ENCODE peak calls at places on chromosomes 3 and 15, in five cellular contexts. G, W, M, L and S are unnamed samples.
A peak's percentile ranks its signal among the peaks of the same experiment; 100 is the strongest.

GRCh38 chr15:73922186-73923151 is 3.8 kb upstream of the LOXL1 start:
- DNase-seq in M (no peak), L (no peak), G (no peak), W (no peak), S (no peak)

GRCh38 chr3:31610700-31611275 is 78.1 kb downstream of the STT3B start:
- DNase-seq in G (no peak), W (peak; percentile 11), L (no peak), M (no peak), S (peak; percentile 15)

GRCh38 chr15:99536422-99537033 is 29.3 kb upstream of the MEF2A start:
- DNase-seq in W (no peak), M (no peak), G (peak; percentile 42), L (no peak), S (no peak)

GRCh38 chr3:56801151-56801596 is 575 bp downstream of the ARHGEF3 start:
- DNase-seq in L (no peak), M (no peak), G (no peak), W (no peak), S (no peak)

GRCh38 chr3:177177670-177178295 is 19.5 kb downstream of the TBL1XR1 start:
- DNase-seq in W (no peak), G (no peak), L (no peak), M (no peak), S (no peak)

GRCh38 chr3:15015456-15015855 is 49.7 kb downstream of the MRPS25 start:
- DNase-seq in W (no peak), M (no peak), L (no peak), G (no peak), S (no peak)

GRCh38 chr15:91043190-91043874 is 20.9 kb upstream of the VPS33B start:
- DNase-seq in M (no peak), G (no peak), W (no peak), L (no peak), S (no peak)

GRCh38 chr15:68312701-68313204 is 35.2 kb downstream of the FEM1B start:
- DNase-seq in G (no peak), M (peak; percentile 9), W (no peak), L (no peak), S (no peak)

GRCh38 chr3:184016169-184016570 is 1.5 kb downstream of the ABCC5 start:
- DNase-seq in M (no peak), W (no peak), G (no peak), L (no peak), S (no peak)

GRCh38 chr3:180548050-180548449 is 53.9 kb upstream of the TTC14 start:
- DNase-seq in G (no peak), M (no peak), L (no peak), W (no peak), S (no peak)

GRCh38 chr3:116059421-116060096 is 385.7 kb downstream of the LSAMP start:
- DNase-seq in W (no peak), G (peak; percentile 80), M (no peak), L (peak; percentile 61), S (no peak)

GRCh38 chr15:37995461-37996347 is 61.3 kb downstream of the TMCO5A start:
- DNase-seq in L (no peak), W (no peak), M (no peak), G (peak; percentile 28), S (peak; percentile 30)

GRCh38 chr15:98943609-98944111 is 63.9 kb downstream of the PGPEP1L start:
- DNase-seq in L (no peak), M (no peak), W (no peak), G (no peak), S (no peak)

GRCh38 chr15:31437686-31438085 is 111.1 kb downstream of the KLF13 start:
- DNase-seq in W (no peak), L (no peak), M (no peak), G (no peak), S (no peak)

GRCh38 chr3:44874308-44874707 is at the start of gene TGM4:
- DNase-seq in W (no peak), L (no peak), M (no peak), G (no peak), S (no peak)

GRCh38 chr3:84547971-84548970 is 410.5 kb upstream of the CADM2 start:
- DNase-seq in L (peak; percentile 34), G (peak; percentile 68), M (peak; percentile 14), W (peak; percentile 12), S (no peak)

GRCh38 chr3:61846488-61846887 is 285.1 kb downstream of the PTPRG start:
- DNase-seq in G (no peak), W (no peak), M (no peak), L (no peak), S (no peak)

GRCh38 chr15:84741151-84741550 is 7.2 kb upstream of the ZNF592 start:
- DNase-seq in L (no peak), G (no peak), W (no peak), M (no peak), S (no peak)

GRCh38 chr3:39541917-39542329 is 74.4 kb downstream of the MOBP start:
- DNase-seq in M (no peak), G (no peak), W (no peak), L (no peak), S (no peak)

GRCh38 chr3:184691397-184692131 is 20.3 kb downstream of the MAGEF1 start:
- DNase-seq in G (no peak), W (no peak), M (no peak), L (no peak), S (no peak)

GRCh38 chr3:123347205-123347604 is 101.7 kb downstream of the ADCY5 start:
- DNase-seq in L (no peak), G (no peak), W (no peak), M (no peak), S (no peak)